ENCODE peak calls at places on chromosomes 11 and 22, in eight cellular contexts. U is lung, P is MM.1S, T is foreskin keratinocyte, L is colonic mucosa, M is Calu3, V is progenitor cell of endocrine pancreas, D is A549. S is an unnamed sample.

GRCh38 chr22:23193882-23194281 is 13.6 kb downstream of the BCR start:
- DNase-seq in P (no peak), D (no peak), M (no peak), V (no peak), T (no peak), L (no peak), U (no peak), S (no peak)

GRCh38 chr22:32411388-32411787 is 659 bp downstream of the RTCB start:
- DNase-seq in M (no peak), L (peak; percentile 21), V (no peak), P (no peak), U (no peak), T (peak; percentile 63), D (no peak), S (no peak)

GRCh38 chr11:67406969-67407699 is 3.3 kb downstream of the TBC1D10C start:
- DNase-seq in V (no peak), D (no peak), T (no peak), M (no peak), L (no peak), U (no peak), P (no peak), S (no peak)

GRCh38 chr22:29907753-29908515 is 25.0 kb downstream of the MTMR3 start:
- DNase-seq in U (peak; percentile 79), T (peak; percentile 95), D (peak; percentile 86), P (no peak), L (peak; percentile 91), V (no peak), M (peak; percentile 84), S (no peak)

GRCh38 chr22:27206001-27206746 is 548.8 kb downstream of the MIAT start:
- DNase-seq in D (no peak), L (no peak), U (no peak), V (no peak), M (no peak), T (no peak), P (no peak), S (no peak)

GRCh38 chr11:70729949-70730348 is 331.6 kb downstream of the CTTN start:
- DNase-seq in V (no peak), T (no peak), L (no peak), M (no peak), P (no peak), U (no peak), D (no peak), S (no peak)

GRCh38 chr11:101666916-101667315 is 83.1 kb upstream of the TRPC6 start:
- DNase-seq in M (no peak), L (no peak), U (no peak), D (no peak), P (no peak), V (no peak), T (no peak), S (no peak)

GRCh38 chr11:62592216-62592815 is 993 bp upstream of the TUT1 start:
- DNase-seq in U (no peak), L (no peak), T (no peak), M (no peak), V (no peak), P (no peak), D (no peak), S (no peak)

GRCh38 chr22:19048531-19048930 is 73.7 kb downstream of the DGCR2 start:
- DNase-seq in V (no peak), U (no peak), D (no peak), L (no peak), M (no peak), T (no peak), P (no peak), S (no peak)

GRCh38 chr11:135075740-135076139 is 663.7 kb upstream of the B3GAT1 start:
- DNase-seq in U (no peak), T (no peak), D (peak; percentile 83), V (no peak), M (peak; percentile 56), L (peak; percentile 53), P (peak; percentile 58), S (peak; percentile 91)
- TF ChIP-seq CTCF in U (no peak), T (peak; percentile 69), D (no peak), V (peak; percentile 43), M (peak; percentile 53), L (no peak), P (peak; percentile 66), S (peak; percentile 58)

GRCh38 chr11:129885381-129885780 is 10.0 kb downstream of the NFRKB start:
- DNase-seq in L (no peak), M (no peak), D (no peak), T (no peak), U (no peak), V (no peak), P (no peak), S (no peak)

GRCh38 chr11:129880311-129880710 is 15.1 kb downstream of the NFRKB start:
- DNase-seq in M (no peak), T (no peak), P (no peak), U (no peak), L (no peak), D (no peak), V (no peak), S (no peak)

GRCh38 chr11:129884581-129884980 is 10.8 kb downstream of the NFRKB start:
- DNase-seq in U (no peak), V (no peak), M (no peak), D (no peak), L (no peak), P (no peak), T (no peak), S (no peak)

DNA sequence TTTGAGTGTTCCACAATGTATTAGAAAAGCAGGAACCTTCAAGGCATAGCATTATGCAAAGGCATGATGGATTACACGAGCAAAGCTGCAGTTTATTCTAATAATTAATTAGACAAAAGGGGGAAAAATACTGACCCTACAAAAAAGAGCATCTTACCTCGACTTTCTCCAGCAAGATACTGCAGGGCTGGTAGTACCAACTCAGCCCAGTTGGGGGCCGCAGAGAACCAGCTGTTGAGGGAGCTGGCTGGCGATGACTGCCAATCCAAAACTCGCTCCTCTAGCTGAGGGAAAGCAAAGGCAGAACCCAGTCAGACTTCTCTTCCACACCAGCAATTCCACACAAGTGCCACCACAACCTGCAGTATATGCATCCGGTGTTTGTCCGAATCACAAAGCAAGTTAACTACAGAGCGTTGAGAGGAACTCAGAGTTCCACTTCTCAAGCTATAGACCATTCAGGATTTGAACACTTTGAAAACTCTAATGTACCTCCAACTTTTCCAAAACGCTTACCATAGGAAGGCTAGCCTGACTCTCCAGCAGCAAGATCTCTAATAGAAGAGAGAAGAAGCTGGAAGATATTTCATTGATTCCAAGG is 13.7 kb downstream of the NFRKB start:
- DNase-seq in L (peak; percentile 38), U (no peak), D (peak; percentile 27), P (peak; percentile 15), V (peak; percentile 22), T (peak; percentile 12), M (peak; percentile 58), S (no peak)
- TF ChIP-seq CTCF in L (peak; percentile 44), U (no peak), D (peak; percentile 38), P (peak; percentile 53), V (peak; percentile 65), T (peak; percentile 71), M (peak; percentile 28), S (peak; percentile 61)

GRCh38 chr11:1360181-1360834 is 29.4 kb upstream of the BRSK2 start:
- DNase-seq in L (no peak), D (no peak), U (no peak), V (no peak), T (no peak), M (no peak), P (no peak), S (no peak)

GRCh38 chr11:1358286-1358685 is 31.4 kb upstream of the BRSK2 start:
- DNase-seq in U (no peak), D (no peak), T (no peak), P (no peak), V (no peak), L (peak; percentile 31), M (no peak), S (no peak)

GRCh38 chr11:1361882-1362281 is 27.9 kb upstream of the BRSK2 start:
- DNase-seq in T (no peak), L (no peak), D (no peak), P (no peak), M (no peak), V (no peak), U (no peak), S (no peak)

GRCh38 chr11:1359556-1359955 is 30.2 kb upstream of the BRSK2 start:
- DNase-seq in L (no peak), U (no peak), P (no peak), M (no peak), V (no peak), D (no peak), T (no peak), S (no peak)

DNA sequence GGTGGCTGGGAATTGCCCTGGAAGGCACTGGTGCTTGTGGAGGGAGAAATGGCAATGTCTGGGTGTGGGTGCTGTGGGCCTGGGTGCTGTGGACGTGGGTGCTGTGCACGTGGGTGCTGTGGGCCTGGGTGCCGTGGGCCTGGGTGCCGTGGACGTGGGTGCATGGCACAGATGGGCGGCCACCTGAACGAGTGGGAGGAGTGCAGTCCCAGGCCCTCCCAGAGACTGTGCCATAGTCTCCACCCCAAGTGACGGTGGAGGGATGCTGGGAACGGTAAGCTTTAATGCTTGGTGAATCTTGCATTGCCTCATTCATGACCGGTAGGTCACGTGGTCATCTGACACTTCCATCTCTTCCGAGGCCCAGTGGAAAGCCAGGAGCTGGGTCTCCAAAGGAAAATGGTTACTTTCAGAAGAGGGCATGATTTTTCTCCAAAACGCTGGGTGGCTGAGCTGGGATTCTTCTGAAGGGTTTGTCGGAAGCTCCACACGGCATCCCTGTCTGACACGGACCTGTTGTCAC is 28.8 kb upstream of the BRSK2 start:
- DNase-seq in P (no peak), U (no peak), L (no peak), M (no peak), T (no peak), D (no peak), V (no peak), S (no peak)
- TF ChIP-seq CTCF in P (no peak), U (no peak), L (no peak), M (no peak), T (no peak), D (no peak), V (no peak), S (no peak)

GRCh38 chr22:39907035-39907434 is 6.2 kb downstream of the GRAP2 start:
- DNase-seq in D (no peak), V (no peak), U (no peak), T (no peak), P (no peak), M (no peak), L (no peak), S (no peak)

GRCh38 chr22:39910875-39911601 is 10.2 kb downstream of the GRAP2 start:
- DNase-seq in V (no peak), M (no peak), P (no peak), U (no peak), D (no peak), T (no peak), L (no peak), S (no peak)

GRCh38 chr22:39907605-39908097 is 6.8 kb downstream of the GRAP2 start:
- DNase-seq in P (no peak), T (no peak), V (no peak), D (no peak), M (no peak), L (no peak), U (no peak), S (no peak)

GRCh38 chr22:39908121-39908520 is 7.2 kb downstream of the GRAP2 start:
- DNase-seq in M (no peak), U (no peak), V (no peak), P (no peak), L (no peak), T (no peak), D (no peak), S (no peak)

DNA sequence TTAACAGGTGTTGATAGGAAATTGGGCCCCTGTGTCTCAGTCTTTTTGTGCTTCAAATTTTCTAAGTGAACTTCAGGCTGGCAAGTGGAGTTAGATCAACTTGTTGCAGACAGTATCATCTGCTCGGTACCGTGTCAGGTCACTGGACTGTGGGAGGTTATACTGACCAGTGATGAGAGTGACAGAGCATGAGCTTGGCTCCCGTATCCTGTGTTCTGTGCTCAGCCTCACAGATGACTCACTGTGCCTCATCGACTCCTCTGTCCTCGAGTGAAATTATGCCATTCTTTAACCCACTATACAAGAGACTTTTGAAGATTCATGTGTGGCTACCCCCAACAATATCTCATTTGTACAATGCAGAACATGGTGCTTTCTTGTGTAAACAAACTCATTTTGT is 7.9 kb downstream of the GRAP2 start:
- DNase-seq in L (no peak), P (no peak), T (no peak), D (no peak), V (no peak), U (no peak), M (no peak), S (no peak)
- TF ChIP-seq CTCF in L (no peak), P (no peak), T (no peak), D (no peak), V (no peak), U (no peak), M (no peak), S (no peak)

S was measured in osteocyte.